ENCODE peak calls at places on chromosomes 11 and 22, in four cellular contexts. P is KBM-7; B is stimulated activated CD8-positive, alpha-beta memory T cell treated with anti-CD3 and anti-CD28 coated beads, Interleukin-4, amount 100 ng/mL, for 1 hour; E is dermis microvascular lymphatic vessel endothelial cell. C is an unnamed sample.

GRCh38 chr22:22691716-22692701 is 47.6 kb downstream of the GGTLC2 start:
- DNase-seq in P (no peak), E (no peak), B (no peak), C (no peak)

GRCh38 chr11:86861810-86862209 is 61.5 kb downstream of the PRSS23 start:
- DNase-seq in E (peak; percentile 17), P (no peak), B (no peak), C (no peak)

GRCh38 chr22:45830531-45831245 is 146.3 kb downstream of the WNT7B start:
- DNase-seq in E (peak; percentile 52), P (no peak), B (no peak), C (no peak)

GRCh38 chr11:116981216-116981887 is 116.9 kb downstream of the SIK3 start:
- DNase-seq in B (no peak), P (peak; percentile 62), E (no peak), C (peak; percentile 100)

GRCh38 chr11:2747236-2748015 is 47.6 kb upstream of the KCNQ1OT1 start:
- DNase-seq in P (no peak), E (no peak), B (no peak), C (no peak)

GRCh38 chr11:61041755-61042518 is 60.4 kb upstream of the CD5 start:
- DNase-seq in P (peak; percentile 77), E (no peak), B (peak; percentile 59), C (no peak)

GRCh38 chr11:44928807-44929206 is 21.9 kb downstream of the TP53I11 start:
- DNase-seq in P (no peak), E (no peak), B (no peak), C (no peak)

GRCh38 chr11:76666408-76666807 is 4.1 kb downstream of the LRRC32 start:
- DNase-seq in E (peak; percentile 90), B (no peak), P (no peak), C (no peak)

GRCh38 chr11:34288482-34288881 is 69.3 kb downstream of the ABTB2 start:
- DNase-seq in P (no peak), E (no peak), B (no peak), C (no peak)

GRCh38 chr22:29700949-29701927 is 18.6 kb upstream of the CABP7 start:
- DNase-seq in B (no peak), E (peak; percentile 18), P (peak; percentile 59), C (peak; percentile 30)

GRCh38 chr11:4606231-4607015 is 1.6 kb downstream of the TRIM68 start:
- DNase-seq in P (peak; percentile 21), B (no peak), E (peak; percentile 18), C (no peak)

GRCh38 chr11:8087185-8087584 is 6.2 kb downstream of the TUB start:
- DNase-seq in E (peak; percentile 8), P (no peak), B (no peak), C (no peak)

GRCh38 chr11:1542267-1542666 is 29.8 kb downstream of the DUSP8 start:
- DNase-seq in B (no peak), E (no peak), P (no peak), C (no peak)

GRCh38 chr22:49925525-49926128 is 7.2 kb downstream of the CRELD2 start:
- DNase-seq in E (no peak), B (peak; percentile 50), P (peak; percentile 84), C (peak; percentile 45)

GRCh38 chr11:108341654-108342053 is 118.8 kb downstream of the ATM start:
- DNase-seq in E (no peak), P (no peak), B (no peak), C (no peak)

C was measured in GF-D8.